ENCODE peak calls at places on chromosomes 4 and X, in four cellular contexts. V, J, R and L are unnamed samples.

GRCh38 chr4:26454961-26455360 is 35.3 kb downstream of the CCKAR start:
- DNase-seq in V (no peak), J (no peak), R (no peak), L (no peak)

GRCh38 chr4:24372915-24373314 is 211.4 kb downstream of the DHX15 start:
- DNase-seq in V (no peak), J (no peak), R (no peak), L (no peak)

GRCh38 chr4:967113-968104 is 6.0 kb downstream of the DGKQ start:
- DNase-seq in V (no peak), J (no peak), R (no peak), L (no peak)

GRCh38 chr4:5940470-5941203 is 47.8 kb upstream of the CRMP1 start:
- DNase-seq in V (no peak), J (no peak), R (no peak), L (no peak)

GRCh38 chr4:108029321-108029720 is 39.6 kb downstream of the HADH start:
- DNase-seq in V (no peak), J (no peak), R (no peak), L (no peak)

GRCh38 chr4:159401791-159402380 is 299.0 kb downstream of the RAPGEF2 start:
- DNase-seq in V (no peak), J (no peak), R (peak; percentile 83), L (no peak)

GRCh38 chr4:101200561-101200960 is 146.8 kb downstream of the PPP3CA start:
- DNase-seq in V (no peak), J (no peak), R (peak; percentile 94), L (no peak)

GRCh38 chr4:163527172-163527571 is 32.7 kb downstream of the TMA16 start:
- DNase-seq in V (no peak), J (no peak), R (peak; percentile 21), L (no peak)

GRCh38 chr4:121658125-121658524 is 38.7 kb downstream of the ANXA5 start:
- DNase-seq in V (no peak), J (no peak), R (no peak), L (no peak)

GRCh38 chrX:13742397-13743176 is 8.0 kb downstream of the OFD1 start:
- DNase-seq in V (no peak), J (no peak), R (no peak), L (peak; percentile 59)

GRCh38 chrX:103276581-103277002 is at the start of gene TCEAL5:
- DNase-seq in V (no peak), J (no peak), R (no peak), L (no peak)

GRCh38 chr4:142278663-142279062 is 567.4 kb downstream of the INPP4B start:
- DNase-seq in V (no peak), J (no peak), R (no peak), L (no peak)

GRCh38 chr4:156771171-156771837 is 200.3 kb downstream of the PDGFC start:
- DNase-seq in V (no peak), J (no peak), R (peak; percentile 88), L (no peak)

GRCh38 chrX:115229337-115229991 is 4.4 kb downstream of the LRCH2 start:
- DNase-seq in V (no peak), J (no peak), R (peak; percentile 88), L (no peak)

GRCh38 chrX:24479924-24480722 is 15.0 kb downstream of the PDK3 start:
- DNase-seq in V (no peak), J (no peak), R (peak; percentile 4), L (peak; percentile 56)

GRCh38 chr4:70654605-70655011 is 11.7 kb downstream of the JCHAIN start:
- DNase-seq in V (no peak), J (no peak), R (no peak), L (no peak)

GRCh38 chr4:29717658-29718057 is 1002.5 kb upstream of the PCDH7 start:
- DNase-seq in V (no peak), J (no peak), R (no peak), L (no peak)

GRCh38 chr4:186775867-186776266 is 52.2 kb upstream of the FAT1 start:
- DNase-seq in V (no peak), J (no peak), R (no peak), L (no peak)

GRCh38 chr4:38284294-38285045 is 324.3 kb downstream of the PTTG2 start:
- DNase-seq in V (no peak), J (no peak), R (no peak), L (no peak)

GRCh38 chrX:130114141-130114561 is 3.9 kb upstream of the ELF4 start:
- DNase-seq in V (no peak), J (no peak), R (no peak), L (no peak)

GRCh38 chr4:167578906-167579305 is 344.6 kb upstream of the SPOCK3 start:
- DNase-seq in V (no peak), J (no peak), R (no peak), L (no peak)

GRCh38 chr4:140222175-140222574 is 68.2 kb upstream of the MAML3 start:
- DNase-seq in V (no peak), J (no peak), R (peak; percentile 66), L (no peak)

GRCh38 chr4:114193625-114194399 is 214.4 kb upstream of the ARSJ start:
- DNase-seq in V (no peak), J (no peak), R (no peak), L (no peak)

GRCh38 chr4:20217951-20218350 is 33.8 kb upstream of the SLIT2 start:
- DNase-seq in V (no peak), J (no peak), R (no peak), L (no peak)

GRCh38 chr4:142353149-142353738 is 492.9 kb downstream of the INPP4B start:
- DNase-seq in V (no peak), J (no peak), R (peak; percentile 68), L (no peak)

GRCh38 chr4:153509724-153510123 is 43.6 kb downstream of the TMEM131L start:
- DNase-seq in V (no peak), J (no peak), R (no peak), L (no peak)

GRCh38 chrX:31609130-31609529 is 537.3 kb upstream of the FTHL17 start:
- DNase-seq in V (no peak), J (no peak), R (peak; percentile 12), L (no peak)

GRCh38 chr4:3306465-3306864 is 13.6 kb downstream of the RGS12 start:
- DNase-seq in V (no peak), J (peak; percentile 4), R (no peak), L (no peak)

GRCh38 chr4:56445699-56446098 is 9.6 kb downstream of the PAICS start:
- DNase-seq in V (no peak), J (no peak), R (no peak), L (no peak)

GRCh38 chr4:60611762-60612496 is 588.2 kb upstream of the ADGRL3 start:
- DNase-seq in V (no peak), J (no peak), R (no peak), L (no peak)

GRCh38 chr4:26493461-26493860 is 3.2 kb upstream of the CCKAR start:
- DNase-seq in V (no peak), J (no peak), R (no peak), L (no peak)

GRCh38 chrX:12950851-12951589 is 23.9 kb upstream of the TMSB4X start:
- DNase-seq in V (no peak), J (no peak), R (no peak), L (peak; percentile 52)

GRCh38 chrX:130172127-130172834 is 519 bp downstream of the RAB33A start:
- DNase-seq in V (no peak), J (no peak), R (no peak), L (no peak)

GRCh38 chrX:119398974-119399771 is at the start of gene SLC25A43:
- DNase-seq in V (peak; percentile 51), J (peak; percentile 13), R (peak; percentile 31), L (peak; percentile 51)

GRCh38 chr4:147103403-147103946 is 157.8 kb upstream of the TTC29 start:
- DNase-seq in V (peak; percentile 58), J (peak; percentile 45), R (peak; percentile 36), L (no peak)

GRCh38 chr4:98946359-98946758 is 17.4 kb upstream of the EIF4E start:
- DNase-seq in V (no peak), J (no peak), R (no peak), L (no peak)

GRCh38 chrX:30875957-30876356 is 13.1 kb downstream of the TAB3 start:
- DNase-seq in V (no peak), J (no peak), R (peak; percentile 3), L (no peak)

GRCh38 chrX:54891573-54891972 is 29.1 kb upstream of the TRO start:
- DNase-seq in V (no peak), J (no peak), R (peak; percentile 40), L (no peak)

GRCh38 chr4:42268824-42269223 is 116.4 kb upstream of the BEND4 start:
- DNase-seq in V (no peak), J (no peak), R (no peak), L (no peak)
- H3K4me3 ChIP-seq in V (no peak overlapping the region), J (no peak overlapping the region), R (no peak overlapping the region), L (no peak overlapping the region)

GRCh38 chrX:1355800-1356148 is 19.2 kb downstream of the IL3RA start:
- DNase-seq in V (no peak), J (no peak), R (no peak), L (no peak)
- H3K4me1 ChIP-seq in V (no peaks in the 10 kb centered on the region), J (peaks cover 12% of the 10 kb centered on the region), R (no peaks in the 10 kb centered on the region), L (no peaks in the 10 kb centered on the region)

GRCh38 chr4:40952672-40953071 is 202.9 kb downstream of the NSUN7 start:
- DNase-seq in V (no peak), J (no peak), R (no peak), L (no peak)

GRCh38 chr4:40956726-40957255 is 207.0 kb downstream of the NSUN7 start:
- DNase-seq in V (no peak), J (no peak), R (no peak), L (no peak)

GRCh38 chr4:40954119-40954668 is 204.4 kb downstream of the NSUN7 start:
- DNase-seq in V (no peak), J (no peak), R (no peak), L (no peak)

GRCh38 chr4:40949701-40950100 is 199.9 kb downstream of the NSUN7 start:
- DNase-seq in V (no peak), J (no peak), R (no peak), L (no peak)

DNA sequence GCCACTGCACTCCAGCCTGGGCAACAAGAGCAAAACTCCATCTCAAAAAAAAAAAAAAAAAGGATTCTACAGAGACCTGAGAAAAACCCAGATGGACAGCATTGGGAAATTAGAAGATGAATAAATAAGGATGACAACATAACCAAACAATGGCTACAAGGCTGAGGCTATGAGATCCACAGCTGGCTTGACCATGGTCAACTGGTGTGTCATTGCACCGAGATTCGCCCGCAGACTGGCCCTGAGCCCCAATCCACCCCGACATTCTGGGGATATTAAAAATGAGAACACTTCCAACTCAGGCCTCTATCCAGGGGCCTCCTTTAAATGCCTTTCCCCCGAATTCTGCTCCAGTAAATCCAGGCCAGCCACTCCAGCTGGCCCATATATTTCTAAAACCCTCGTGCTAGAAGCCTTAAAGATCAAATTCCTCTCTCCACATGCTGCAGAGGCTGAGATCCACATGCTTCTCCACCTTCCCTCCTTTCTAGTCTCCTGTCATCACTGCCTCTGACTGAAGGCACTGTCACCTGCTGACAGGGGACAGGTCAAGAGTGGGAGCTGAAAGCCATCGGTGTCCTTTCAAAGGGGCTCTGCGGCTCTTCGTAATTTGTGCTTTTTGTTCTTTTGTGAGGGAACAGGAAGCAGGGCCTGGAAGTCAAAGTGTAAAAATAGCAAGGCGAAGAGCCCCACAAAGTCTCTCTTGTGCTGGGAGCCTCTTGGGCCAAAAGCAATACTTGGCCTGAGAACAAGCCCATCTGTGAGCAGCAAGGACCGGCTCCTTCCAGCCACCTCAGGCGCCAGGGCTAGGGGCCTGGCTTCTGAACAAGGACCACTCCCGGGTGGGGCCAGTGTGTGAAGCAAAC is 203.7 kb downstream of the NSUN7 start:
- DNase-seq in V (peak; percentile 36), J (no peak), R (peak; percentile 16), L (no peak)
- H3K27ac ChIP-seq in V (peak overlapping the region; percentile 79), J (peak overlapping the region; percentile 87), R (no peak overlapping the region), L (no peak overlapping the region)

GRCh38 chrX:153495362-153495751 is 577 bp downstream of the BGN start:
- DNase-seq in V (peak; percentile 58), J (no peak), R (no peak), L (no peak)
- H3K4me3 ChIP-seq in V (peak overlapping the region; percentile 48), J (peak overlapping the region; percentile 25), R (peak overlapping the region; percentile 10), L (no peak overlapping the region)